ENCODE peak calls at places on chromosomes 4 and X, in four cellular contexts. G is amygdala, A is left cardiac atrium, W is ELR. K is an unnamed sample.

GRCh38 chr4:680931-681645 is 6.7 kb downstream of the MYL5 start:
- DNase-seq in W (peak; percentile 58), A (peak; percentile 83), G (no peak), K (no peak)

GRCh38 chr4:8917321-8917811 is 45.7 kb upstream of the HMX1 start:
- DNase-seq in A (no peak), W (no peak), G (no peak), K (no peak)

GRCh38 chrX:18291006-18291545 is 63.4 kb downstream of the SCML2 start:
- DNase-seq in A (no peak), G (no peak), W (no peak), K (no peak)

GRCh38 chrX:136199365-136199764 is 51.8 kb downstream of the MAP7D3 start:
- DNase-seq in G (no peak), A (no peak), W (peak; percentile 18), K (no peak)

GRCh38 chr4:165874799-165875371 is 1.8 kb downstream of the TLL1 start:
- DNase-seq in G (no peak), A (peak; percentile 53), W (peak; percentile 5), K (no peak)

GRCh38 chrX:78665286-78665685 is 6.2 kb upstream of the RTL3 start:
- DNase-seq in W (no peak), G (no peak), A (no peak), K (no peak)

GRCh38 chr4:145722561-145722960 is 42.6 kb downstream of the C4orf51 start:
- DNase-seq in G (no peak), A (no peak), W (peak; percentile 29), K (no peak)

GRCh38 chrX:31201503-31201902 is 129.7 kb upstream of the FTHL17 start:
- DNase-seq in A (no peak), W (peak; percentile 1), G (no peak), K (no peak)

GRCh38 chr4:78121338-78121904 is 64.3 kb downstream of the FRAS1 start:
- DNase-seq in G (no peak), A (peak; percentile 58), W (no peak), K (no peak)

GRCh38 chrX:11416600-11416999 is 123.4 kb downstream of the AMELX start:
- DNase-seq in G (no peak), A (no peak), W (no peak), K (no peak)

GRCh38 chrX:42577936-42578335 is 200.0 kb downstream of the PPP1R2C start:
- DNase-seq in W (no peak), G (no peak), A (no peak), K (no peak)

GRCh38 chr4:184895012-184895795 is 69.4 kb upstream of the ACSL1 start:
- DNase-seq in W (no peak), G (no peak), A (no peak), K (no peak)

GRCh38 chr4:144353240-144353639 is 212.7 kb upstream of the GYPA start:
- DNase-seq in A (no peak), G (no peak), W (no peak), K (no peak)

GRCh38 chr4:184350213-184350817 is 124.0 kb downstream of the IRF2 start:
- DNase-seq in A (no peak), W (no peak), G (no peak), K (no peak)

GRCh38 chr4:57989430-57989829 is 879.2 kb upstream of the IGFBP7 start:
- DNase-seq in G (no peak), W (no peak), A (no peak), K (no peak)

GRCh38 chr4:71882113-71882512 is 98.2 kb upstream of the GC start:
- DNase-seq in W (no peak), A (no peak), G (no peak), K (no peak)

GRCh38 chr4:114600672-114601071 is 2.1 kb downstream of the UGT8 start:
- DNase-seq in W (no peak), G (no peak), A (no peak), K (no peak)

GRCh38 chr4:2931765-2932560 is 31.2 kb downstream of the NOP14 start:
- DNase-seq in A (peak; percentile 75), W (no peak), G (no peak), K (no peak)

GRCh38 chr4:113088050-113088449 is 38.6 kb downstream of the ANK2 start:
- DNase-seq in A (no peak), W (no peak), G (no peak), K (no peak)

GRCh38 chr4:5256416-5256815 is 205.1 kb downstream of the STK32B start:
- DNase-seq in A (no peak), W (no peak), G (no peak), K (no peak)

GRCh38 chr4:104592894-104593470 is 98.3 kb upstream of the CXXC4 start:
- DNase-seq in W (peak; percentile 9), G (no peak), A (peak; percentile 18), K (no peak)

K was measured in tibial nerve.